ENCODE peak calls at places on chromosomes 3 and 15, in six cellular contexts. One of them, this sample, is unnamed. For H3K36me3, the result is how much of the 10 kb centered on the place peaks cover.

GRCh38 chr3:54957711-54958110 is 29.9 kb upstream of the LRTM1 start:
- DNase-seq in transverse colon: no peak
- DNase-seq in psoas muscle: no peak
- DNase-seq in testis: no peak
- DNase-seq in fibroblast of lung: peak
- DNase-seq in tibial nerve: no peak
- DNase-seq in this sample: no peak

GRCh38 chr3:73352841-73353493 is 271.8 kb downstream of the PDZRN3 start:
- DNase-seq in testis: no peak
- DNase-seq in fibroblast of lung: no peak
- DNase-seq in tibial nerve: no peak
- DNase-seq in transverse colon: no peak
- DNase-seq in psoas muscle: no peak
- DNase-seq in this sample: peak

GRCh38 chr3:196994056-196994455 is 25.4 kb upstream of the PIGZ start:
- DNase-seq in tibial nerve: no peak
- DNase-seq in transverse colon: no peak
- DNase-seq in psoas muscle: no peak
- DNase-seq in fibroblast of lung: no peak
- DNase-seq in testis: no peak
- DNase-seq in this sample: no peak

GRCh38 chr15:96409231-96410138 is 79.0 kb downstream of the NR2F2 start:
- DNase-seq in psoas muscle: no peak
- DNase-seq in fibroblast of lung: no peak
- DNase-seq in tibial nerve: no peak
- DNase-seq in transverse colon: peak
- DNase-seq in testis: peak
- DNase-seq in this sample: peak

GRCh38 chr3:48565591-48566400 is 2.2 kb upstream of the UCN2 start:
- DNase-seq in tibial nerve: no peak
- DNase-seq in testis: no peak
- DNase-seq in psoas muscle: no peak
- DNase-seq in transverse colon: no peak
- DNase-seq in fibroblast of lung: peak
- DNase-seq in this sample: no peak

GRCh38 chr3:5019411-5020261 is 40.4 kb downstream of the BHLHE40 start:
- DNase-seq in transverse colon: peak
- DNase-seq in fibroblast of lung: no peak
- DNase-seq in psoas muscle: no peak
- DNase-seq in tibial nerve: no peak
- DNase-seq in testis: no peak
- DNase-seq in this sample: no peak

GRCh38 chr3:32009101-32009500 is 27.6 kb downstream of the ZNF860 start:
- DNase-seq in psoas muscle: no peak
- DNase-seq in transverse colon: no peak
- DNase-seq in tibial nerve: no peak
- DNase-seq in fibroblast of lung: peak
- DNase-seq in testis: no peak
- DNase-seq in this sample: no peak

GRCh38 chr3:151282921-151283320 is 4.6 kb upstream of the P2RY14 start:
- DNase-seq in fibroblast of lung: peak
- DNase-seq in tibial nerve: no peak
- DNase-seq in psoas muscle: no peak
- DNase-seq in transverse colon: no peak
- DNase-seq in testis: no peak
- DNase-seq in this sample: peak

GRCh38 chr15:88756926-88757325 is 46.3 kb upstream of the ACAN start:
- DNase-seq in transverse colon: no peak
- DNase-seq in testis: no peak
- DNase-seq in psoas muscle: no peak
- DNase-seq in fibroblast of lung: no peak
- DNase-seq in tibial nerve: no peak
- DNase-seq in this sample: no peak

GRCh38 chr3:94106268-94106667 is 43.4 kb downstream of the NSUN3 start:
- DNase-seq in fibroblast of lung: no peak
- DNase-seq in testis: no peak
- DNase-seq in psoas muscle: no peak
- DNase-seq in tibial nerve: no peak
- DNase-seq in transverse colon: no peak
- DNase-seq in this sample: no peak

GRCh38 chr3:102714567-102714966 is 279.8 kb downstream of the ZPLD1 start:
- DNase-seq in tibial nerve: no peak
- DNase-seq in psoas muscle: no peak
- DNase-seq in fibroblast of lung: no peak
- DNase-seq in testis: no peak
- DNase-seq in transverse colon: no peak
- DNase-seq in this sample: no peak

GRCh38 chr15:79970921-79971434 is at the start of gene BCL2A1:
- DNase-seq in fibroblast of lung: peak
- DNase-seq in psoas muscle: no peak
- DNase-seq in tibial nerve: peak
- DNase-seq in transverse colon: peak
- DNase-seq in testis: peak
- DNase-seq in this sample: no peak

GRCh38 chr15:73947651-73948050 is 21.4 kb downstream of the LOXL1 start:
- DNase-seq in transverse colon: no peak
- DNase-seq in psoas muscle: no peak
- DNase-seq in tibial nerve: no peak
- DNase-seq in testis: no peak
- DNase-seq in fibroblast of lung: no peak
- DNase-seq in this sample: no peak

GRCh38 chr3:172690936-172691335 is 19.9 kb downstream of the NCEH1 start:
- DNase-seq in testis: no peak
- DNase-seq in tibial nerve: no peak
- DNase-seq in psoas muscle: no peak
- DNase-seq in fibroblast of lung: no peak
- DNase-seq in transverse colon: no peak
- DNase-seq in this sample: no peak

GRCh38 chr15:96354731-96355560 is 24.4 kb downstream of the NR2F2 start:
- DNase-seq in tibial nerve: no peak
- DNase-seq in fibroblast of lung: peak
- DNase-seq in testis: peak
- DNase-seq in transverse colon: no peak
- DNase-seq in psoas muscle: no peak
- DNase-seq in this sample: no peak

GRCh38 chr15:40049076-40049475 is 10.1 kb upstream of the SRP14 start:
- DNase-seq in psoas muscle: no peak
- DNase-seq in fibroblast of lung: no peak
- DNase-seq in testis: no peak
- DNase-seq in tibial nerve: no peak
- DNase-seq in transverse colon: no peak
- DNase-seq in this sample: no peak

GRCh38 chr3:38651153-38651789 is 1.8 kb upstream of the SCN5A start:
- DNase-seq in testis: peak
- DNase-seq in transverse colon: peak
- DNase-seq in fibroblast of lung: peak
- DNase-seq in psoas muscle: peak
- DNase-seq in tibial nerve: peak
- DNase-seq in this sample: peak

GRCh38 chr3:137020315-137020714 is 62.5 kb downstream of the IL20RB start:
- DNase-seq in psoas muscle: no peak
- DNase-seq in testis: no peak
- DNase-seq in tibial nerve: no peak
- DNase-seq in transverse colon: no peak
- DNase-seq in fibroblast of lung: no peak
- DNase-seq in this sample: no peak

GRCh38 chr3:47766186-47766585 is 15.5 kb downstream of the SMARCC1 start:
- DNase-seq in psoas muscle: no peak
- DNase-seq in fibroblast of lung: no peak
- DNase-seq in testis: no peak
- DNase-seq in tibial nerve: no peak
- DNase-seq in transverse colon: no peak
- DNase-seq in this sample: no peak

GRCh38 chr15:91782221-91782620 is 71.3 kb upstream of the SLCO3A1 start:
- DNase-seq in psoas muscle: no peak
- DNase-seq in fibroblast of lung: no peak
- DNase-seq in transverse colon: no peak
- DNase-seq in testis: no peak
- DNase-seq in tibial nerve: peak
- DNase-seq in this sample: no peak

GRCh38 chr3:54374214-54374855 is 252.0 kb downstream of the CACNA2D3 start:
- DNase-seq in transverse colon: peak
- DNase-seq in tibial nerve: no peak
- DNase-seq in fibroblast of lung: no peak
- DNase-seq in testis: peak
- DNase-seq in psoas muscle: no peak
- DNase-seq in this sample: peak

DNA sequence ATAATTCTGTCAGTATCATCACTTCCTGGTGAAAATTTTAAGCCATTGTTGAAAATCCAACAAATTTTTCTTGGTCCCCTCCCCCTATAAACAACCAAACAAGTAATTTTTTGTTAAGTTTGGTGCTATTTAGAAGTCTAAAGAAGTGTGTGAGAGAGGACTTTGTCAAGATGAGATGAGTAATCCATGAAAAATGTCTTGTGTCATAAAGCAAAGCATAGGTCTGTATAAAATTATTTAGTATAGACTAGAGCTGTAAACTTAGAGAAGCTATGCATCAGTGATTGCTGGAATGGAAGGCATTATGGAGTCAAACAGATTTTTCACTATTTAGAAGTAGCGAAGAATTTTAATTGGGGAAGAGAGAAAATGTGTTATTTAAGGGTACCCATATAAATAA is 31.4 kb downstream of the MAPK6 start:
- DNase-seq in fibroblast of lung: peak
- DNase-seq in psoas muscle: no peak
- DNase-seq in tibial nerve: no peak
- DNase-seq in transverse colon: no peak
- DNase-seq in testis: no peak
- DNase-seq in this sample: no peak
- H3K36me3 ChIP-seq in fibroblast of lung: under half
- H3K36me3 ChIP-seq in psoas muscle: under half
- H3K36me3 ChIP-seq in tibial nerve: under half
- H3K36me3 ChIP-seq in transverse colon: under half
- H3K36me3 ChIP-seq in testis: under half
- H3K36me3 ChIP-seq in this sample: under half

GRCh38 chr15:43410572-43411214 is 39.8 kb downstream of the TUBGCP4 start:
- DNase-seq in fibroblast of lung: peak
- DNase-seq in psoas muscle: no peak
- DNase-seq in transverse colon: no peak
- DNase-seq in testis: no peak
- DNase-seq in tibial nerve: no peak
- DNase-seq in this sample: no peak
- H3K36me3 ChIP-seq in fibroblast of lung: under half
- H3K36me3 ChIP-seq in psoas muscle: half or more
- H3K36me3 ChIP-seq in transverse colon: under half
- H3K36me3 ChIP-seq in testis: under half
- H3K36me3 ChIP-seq in tibial nerve: under half
- H3K36me3 ChIP-seq in this sample: half or more

DNA sequence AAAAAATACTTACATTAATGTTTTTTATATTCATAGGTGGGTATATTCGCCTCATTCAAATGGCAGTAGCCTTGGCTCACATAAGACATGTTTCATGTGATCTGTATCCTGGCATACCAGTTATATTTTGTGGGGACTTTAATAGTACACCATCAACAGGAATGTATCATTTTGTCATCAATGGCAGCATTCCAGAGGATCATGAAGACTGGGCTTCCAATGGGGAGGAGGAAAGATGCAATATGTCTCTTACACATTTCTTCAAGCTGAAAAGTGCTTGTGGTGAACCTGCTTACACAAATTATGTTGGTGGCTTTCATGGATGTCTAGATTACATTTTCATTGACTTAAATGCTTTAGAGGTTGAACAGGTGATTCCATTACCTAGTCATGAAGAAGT is 3.5 kb downstream of the PDE12 start:
- DNase-seq in transverse colon: no peak
- DNase-seq in fibroblast of lung: peak
- DNase-seq in testis: no peak
- DNase-seq in psoas muscle: no peak
- DNase-seq in tibial nerve: no peak
- DNase-seq in this sample: no peak
- H3K36me3 ChIP-seq in transverse colon: under half
- H3K36me3 ChIP-seq in fibroblast of lung: under half
- H3K36me3 ChIP-seq in testis: under half
- H3K36me3 ChIP-seq in psoas muscle: under half
- H3K36me3 ChIP-seq in tibial nerve: under half
- H3K36me3 ChIP-seq in this sample: under half

GRCh38 chr15:89967892-89968291 is 33.2 kb upstream of the ZNF710 start:
- DNase-seq in fibroblast of lung: no peak
- DNase-seq in transverse colon: no peak
- DNase-seq in tibial nerve: no peak
- DNase-seq in psoas muscle: no peak
- DNase-seq in testis: no peak
- DNase-seq in this sample: no peak

GRCh38 chr15:89975482-89976291 is 25.4 kb upstream of the ZNF710 start:
- DNase-seq in tibial nerve: no peak
- DNase-seq in fibroblast of lung: no peak
- DNase-seq in testis: no peak
- DNase-seq in transverse colon: no peak
- DNase-seq in psoas muscle: no peak
- DNase-seq in this sample: no peak

GRCh38 chr15:89972085-89972484 is 29.0 kb upstream of the ZNF710 start:
- DNase-seq in testis: no peak
- DNase-seq in transverse colon: no peak
- DNase-seq in fibroblast of lung: no peak
- DNase-seq in tibial nerve: no peak
- DNase-seq in psoas muscle: no peak
- DNase-seq in this sample: no peak

DNA sequence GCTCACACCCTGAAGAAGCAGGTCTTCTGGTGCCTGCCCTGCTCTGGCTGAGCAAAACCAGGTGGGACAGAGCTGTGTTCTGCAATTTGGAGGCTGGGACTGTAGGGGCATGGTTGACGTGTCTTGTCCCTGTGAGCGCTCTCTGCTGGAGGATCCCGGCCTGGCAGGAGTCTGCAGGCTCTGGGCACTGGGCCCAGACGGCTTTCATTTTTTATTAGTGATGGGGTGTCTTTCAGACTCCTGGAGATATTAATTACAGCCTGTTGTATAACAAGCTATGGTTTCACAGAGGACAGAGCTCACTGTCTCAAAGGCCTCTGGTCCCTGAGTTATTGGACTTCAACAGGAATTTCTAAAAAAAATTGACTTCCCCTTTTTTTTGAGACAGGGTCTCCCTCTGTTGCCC is 29.5 kb upstream of the ZNF710 start:
- DNase-seq in transverse colon: peak
- DNase-seq in fibroblast of lung: peak
- DNase-seq in psoas muscle: peak
- DNase-seq in testis: peak
- DNase-seq in tibial nerve: no peak
- DNase-seq in this sample: peak
- H3K36me3 ChIP-seq in transverse colon: under half
- H3K36me3 ChIP-seq in fibroblast of lung: under half
- H3K36me3 ChIP-seq in psoas muscle: under half
- H3K36me3 ChIP-seq in testis: under half
- H3K36me3 ChIP-seq in tibial nerve: under half
- H3K36me3 ChIP-seq in this sample: under half

GRCh38 chr3:16286161-16286560 is 21.1 kb downstream of the OXNAD1 start:
- DNase-seq in testis: no peak
- DNase-seq in psoas muscle: no peak
- DNase-seq in tibial nerve: no peak
- DNase-seq in fibroblast of lung: no peak
- DNase-seq in transverse colon: peak
- DNase-seq in this sample: no peak
- H3K36me3 ChIP-seq in testis: under half
- H3K36me3 ChIP-seq in psoas muscle: under half
- H3K36me3 ChIP-seq in tibial nerve: under half
- H3K36me3 ChIP-seq in fibroblast of lung: under half
- H3K36me3 ChIP-seq in transverse colon: under half
- H3K36me3 ChIP-seq in this sample: under half